ENCODE peak calls at places on chromosome 6, in six cellular contexts. One of them, this sample, is unnamed.

GRCh38 chr6:113671440-113671839 is 185.7 kb upstream of the MARCKS start:
- DNase-seq in SK-N-SH: no peak
- DNase-seq in brain microvascular endothelial cell: no peak
- DNase-seq in A549: peak; percentile 11
- DNase-seq in AG04449: no peak
- DNase-seq in epithelial cell of proximal tubule: no peak
- DNase-seq in this sample: no peak

GRCh38 chr6:90445533-90446108 is 141.3 kb downstream of the MAP3K7 start:
- DNase-seq in SK-N-SH: no peak
- DNase-seq in brain microvascular endothelial cell: no peak
- DNase-seq in A549: no peak
- DNase-seq in AG04449: no peak
- DNase-seq in epithelial cell of proximal tubule: no peak
- DNase-seq in this sample: no peak

GRCh38 chr6:165804331-165805066 is 141.5 kb upstream of the PDE10A start:
- DNase-seq in SK-N-SH: no peak
- DNase-seq in brain microvascular endothelial cell: peak; percentile 28
- DNase-seq in A549: no peak
- DNase-seq in AG04449: no peak
- DNase-seq in epithelial cell of proximal tubule: no peak
- DNase-seq in this sample: no peak

GRCh38 chr6:142935553-142936517 is 9.1 kb downstream of the HIVEP2 start:
- DNase-seq in SK-N-SH: no peak
- DNase-seq in brain microvascular endothelial cell: no peak
- DNase-seq in A549: no peak
- DNase-seq in AG04449: no peak
- DNase-seq in epithelial cell of proximal tubule: no peak
- DNase-seq in this sample: no peak

GRCh38 chr6:54892831-54893230 is 46.3 kb downstream of the FAM83B start:
- DNase-seq in SK-N-SH: no peak
- DNase-seq in brain microvascular endothelial cell: peak; percentile 9
- DNase-seq in A549: peak; percentile 52
- DNase-seq in AG04449: peak; percentile 24
- DNase-seq in epithelial cell of proximal tubule: peak; percentile 79
- DNase-seq in this sample: peak; percentile 38

GRCh38 chr6:144566868-144567615 is 281.9 kb downstream of the UTRN start:
- DNase-seq in SK-N-SH: no peak
- DNase-seq in brain microvascular endothelial cell: no peak
- DNase-seq in A549: no peak
- DNase-seq in AG04449: no peak
- DNase-seq in epithelial cell of proximal tubule: no peak
- DNase-seq in this sample: no peak

GRCh38 chr6:14028631-14029030 is 88.9 kb upstream of the CD83 start:
- DNase-seq in SK-N-SH: no peak
- DNase-seq in brain microvascular endothelial cell: no peak
- DNase-seq in A549: no peak
- DNase-seq in AG04449: no peak
- DNase-seq in epithelial cell of proximal tubule: no peak
- DNase-seq in this sample: no peak

GRCh38 chr6:30340589-30341054 is 4.3 kb upstream of the RPP21 start:
- DNase-seq in SK-N-SH: no peak
- DNase-seq in brain microvascular endothelial cell: no peak
- DNase-seq in A549: no peak
- DNase-seq in AG04449: no peak
- DNase-seq in epithelial cell of proximal tubule: no peak
- DNase-seq in this sample: no peak

GRCh38 chr6:16184129-16184528 is 54.3 kb upstream of the GMPR start:
- DNase-seq in SK-N-SH: no peak
- DNase-seq in brain microvascular endothelial cell: no peak
- DNase-seq in A549: peak; percentile 47
- DNase-seq in AG04449: no peak
- DNase-seq in epithelial cell of proximal tubule: no peak
- DNase-seq in this sample: no peak

GRCh38 chr6:75065524-75065923 is 140.3 kb downstream of the COL12A1 start:
- DNase-seq in SK-N-SH: no peak
- DNase-seq in brain microvascular endothelial cell: peak; percentile 72
- DNase-seq in A549: peak; percentile 21
- DNase-seq in AG04449: no peak
- DNase-seq in epithelial cell of proximal tubule: no peak
- DNase-seq in this sample: no peak

GRCh38 chr6:170147832-170148708 is 142.8 kb downstream of the DLL1 start:
- DNase-seq in SK-N-SH: no peak
- DNase-seq in brain microvascular endothelial cell: no peak
- DNase-seq in A549: no peak
- DNase-seq in AG04449: no peak
- DNase-seq in epithelial cell of proximal tubule: no peak
- DNase-seq in this sample: no peak

GRCh38 chr6:1028744-1029143 is 283.2 kb upstream of the FOXQ1 start:
- DNase-seq in SK-N-SH: no peak
- DNase-seq in brain microvascular endothelial cell: no peak
- DNase-seq in A549: no peak
- DNase-seq in AG04449: no peak
- DNase-seq in epithelial cell of proximal tubule: no peak
- DNase-seq in this sample: no peak

GRCh38 chr6:22053385-22053997 is 243.3 kb downstream of the PRL start:
- DNase-seq in SK-N-SH: no peak
- DNase-seq in brain microvascular endothelial cell: no peak
- DNase-seq in A549: no peak
- DNase-seq in AG04449: no peak
- DNase-seq in epithelial cell of proximal tubule: no peak
- DNase-seq in this sample: no peak

GRCh38 chr6:113381957-113382356 is 475.2 kb upstream of the MARCKS start:
- DNase-seq in SK-N-SH: peak; percentile 38
- DNase-seq in brain microvascular endothelial cell: peak; percentile 47
- DNase-seq in A549: no peak
- DNase-seq in AG04449: no peak
- DNase-seq in epithelial cell of proximal tubule: no peak
- DNase-seq in this sample: peak; percentile 56

GRCh38 chr6:11973238-11973637 is 38.9 kb upstream of the HIVEP1 start:
- DNase-seq in SK-N-SH: no peak
- DNase-seq in brain microvascular endothelial cell: no peak
- DNase-seq in A549: no peak
- DNase-seq in AG04449: no peak
- DNase-seq in epithelial cell of proximal tubule: no peak
- DNase-seq in this sample: no peak
- TF ChIP-seq CTCF in SK-N-SH: no peak
- TF ChIP-seq CTCF in brain microvascular endothelial cell: no peak
- TF ChIP-seq CTCF in A549: no peak
- TF ChIP-seq CTCF in AG04449: no peak
- TF ChIP-seq CTCF in epithelial cell of proximal tubule: no peak
- TF ChIP-seq CTCF in this sample: no peak

DNA sequence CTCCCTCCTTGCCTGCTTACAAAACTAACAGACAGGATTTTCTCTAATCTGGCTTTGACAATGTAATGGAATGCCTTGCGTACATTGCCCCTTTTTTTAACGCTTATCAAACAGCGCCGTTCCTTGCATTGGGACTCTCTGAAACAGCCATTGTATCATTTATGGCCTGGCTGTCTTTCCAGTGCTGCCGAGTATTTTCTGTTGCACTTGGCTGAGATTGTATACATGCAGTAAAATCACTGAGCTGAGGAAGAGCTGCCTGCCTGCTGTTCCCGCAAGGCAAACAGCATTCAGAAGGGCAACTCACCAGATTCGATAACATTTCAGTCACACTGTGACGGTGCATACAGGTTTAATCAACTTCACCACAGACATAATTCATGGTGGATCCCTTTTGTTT is 106.0 kb downstream of the SH3BGRL2 start:
- DNase-seq in SK-N-SH: peak; percentile 6
- DNase-seq in brain microvascular endothelial cell: no peak
- DNase-seq in A549: no peak
- DNase-seq in AG04449: no peak
- DNase-seq in epithelial cell of proximal tubule: no peak
- DNase-seq in this sample: no peak
- H3K4me3 ChIP-seq in SK-N-SH: no peak overlapping the region
- H3K4me3 ChIP-seq in brain microvascular endothelial cell: no peak overlapping the region
- H3K4me3 ChIP-seq in A549: no peak overlapping the region
- H3K4me3 ChIP-seq in AG04449: no peak overlapping the region
- H3K4me3 ChIP-seq in epithelial cell of proximal tubule: peak overlapping the region; percentile 35
- H3K4me3 ChIP-seq in this sample: no peak overlapping the region

DNA sequence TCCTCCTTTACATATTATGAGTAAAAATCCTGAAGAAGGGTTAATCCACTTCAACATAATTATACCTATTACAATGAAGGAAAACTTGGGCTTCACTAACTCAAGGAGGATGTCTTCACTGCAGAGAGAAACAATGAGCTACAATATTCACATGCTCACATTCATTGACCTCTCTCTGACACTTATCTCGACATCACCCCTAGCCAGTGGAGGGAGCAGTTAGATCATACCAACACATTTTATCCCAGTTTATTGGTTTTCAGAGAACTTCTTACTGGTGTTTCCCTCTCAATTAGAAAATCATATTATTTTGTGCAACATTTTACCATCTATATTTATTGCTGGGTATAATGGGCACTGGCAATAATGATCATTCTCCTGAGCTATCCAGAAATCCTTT is 646.5 kb downstream of the TENT5A start:
- DNase-seq in SK-N-SH: no peak
- DNase-seq in brain microvascular endothelial cell: no peak
- DNase-seq in A549: no peak
- DNase-seq in AG04449: no peak
- DNase-seq in epithelial cell of proximal tubule: no peak
- DNase-seq in this sample: no peak
- TF ChIP-seq CTCF in SK-N-SH: no peak
- TF ChIP-seq CTCF in brain microvascular endothelial cell: no peak
- TF ChIP-seq CTCF in A549: no peak
- TF ChIP-seq CTCF in AG04449: peak; percentile 1
- TF ChIP-seq CTCF in epithelial cell of proximal tubule: no peak
- TF ChIP-seq CTCF in this sample: no peak

GRCh38 chr6:50358113-50358512 is 308.4 kb upstream of the DEFB112 start:
- DNase-seq in SK-N-SH: no peak
- DNase-seq in brain microvascular endothelial cell: no peak
- DNase-seq in A549: no peak
- DNase-seq in AG04449: no peak
- DNase-seq in epithelial cell of proximal tubule: no peak
- DNase-seq in this sample: no peak
- H3K4me3 ChIP-seq in SK-N-SH: no peak overlapping the region
- H3K4me3 ChIP-seq in brain microvascular endothelial cell: no peak overlapping the region
- H3K4me3 ChIP-seq in A549: no peak overlapping the region
- H3K4me3 ChIP-seq in AG04449: no peak overlapping the region
- H3K4me3 ChIP-seq in epithelial cell of proximal tubule: no peak overlapping the region
- H3K4me3 ChIP-seq in this sample: no peak overlapping the region

DNA sequence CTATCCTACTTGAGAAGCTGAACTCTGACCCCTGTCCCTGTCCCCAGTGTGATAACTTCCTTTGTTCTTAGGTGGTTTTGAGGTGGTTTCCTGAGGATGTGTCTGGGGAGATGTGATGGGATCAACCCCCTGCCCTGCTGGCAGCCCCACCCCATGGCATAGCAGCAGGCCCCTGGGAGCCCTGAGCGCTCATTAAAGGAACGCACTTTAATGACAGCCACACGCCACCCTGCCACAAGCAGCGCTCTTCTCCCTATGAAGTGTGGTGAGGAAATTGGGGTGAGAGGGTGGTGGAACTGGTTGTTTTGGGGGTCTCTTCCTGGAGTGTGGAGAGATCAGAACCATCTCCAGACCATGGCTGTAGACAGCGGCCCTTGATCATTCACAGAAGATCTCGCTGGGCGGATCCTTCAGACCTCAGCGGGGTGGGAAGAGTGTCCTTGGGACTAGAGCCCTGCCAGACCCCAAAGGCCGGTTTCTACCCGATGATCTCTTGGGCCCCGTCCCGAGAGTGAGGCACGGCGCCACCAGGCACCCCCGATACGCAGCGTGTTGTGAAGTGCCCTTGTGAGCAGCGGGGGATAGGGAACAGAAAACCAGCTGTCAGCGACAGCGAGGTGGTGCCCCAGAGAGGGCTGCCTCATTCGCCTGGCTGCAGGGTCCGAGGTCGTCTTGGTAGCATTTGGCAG is 45.4 kb downstream of the SYNJ2 start:
- DNase-seq in SK-N-SH: no peak
- DNase-seq in brain microvascular endothelial cell: no peak
- DNase-seq in A549: no peak
- DNase-seq in AG04449: no peak
- DNase-seq in epithelial cell of proximal tubule: no peak
- DNase-seq in this sample: no peak
- TF ChIP-seq CTCF in SK-N-SH: no peak
- TF ChIP-seq CTCF in brain microvascular endothelial cell: no peak
- TF ChIP-seq CTCF in A549: no peak
- TF ChIP-seq CTCF in AG04449: no peak
- TF ChIP-seq CTCF in epithelial cell of proximal tubule: no peak
- TF ChIP-seq CTCF in this sample: no peak